ENCODE peak calls at places on chromosomes 12 and 14, in seven cellular contexts. Y is left ventricle myocardium inferior, N is A549, G is AG09319, F is GM12864, D is stomach, U is HL-60. S is an unnamed sample.

GRCh38 chr12:26239508-26240328 is 44.3 kb downstream of the SSPN start:
- DNase-seq in Y (peak; percentile 66), N (no peak), G (peak; percentile 88), F (no peak), D (no peak), U (no peak), S (no peak)

GRCh38 chr12:77916276-77916675 is 85.6 kb downstream of the NAV3 start:
- DNase-seq in Y (no peak), N (no peak), G (no peak), F (no peak), D (no peak), U (no peak), S (no peak)

GRCh38 chr12:50419112-50419909 is 18.6 kb downstream of the LARP4 start:
- DNase-seq in Y (no peak), N (no peak), G (no peak), F (no peak), D (no peak), U (no peak), S (no peak)

GRCh38 chr12:54455760-54456469 is 17.5 kb downstream of the GTSF1 start:
- DNase-seq in Y (no peak), N (no peak), G (no peak), F (no peak), D (no peak), U (no peak), S (no peak)

GRCh38 chr14:59566725-59567124 is 9.9 kb downstream of the CCDC175 start:
- DNase-seq in Y (no peak), N (no peak), G (no peak), F (no peak), D (no peak), U (no peak), S (no peak)

GRCh38 chr14:71994416-71994815 is 62.2 kb downstream of the RGS6 start:
- DNase-seq in Y (no peak), N (no peak), G (no peak), F (no peak), D (no peak), U (no peak), S (no peak)

GRCh38 chr12:116416161-116416560 is 138.7 kb upstream of the MED13L start:
- DNase-seq in Y (no peak), N (no peak), G (no peak), F (no peak), D (no peak), U (no peak), S (no peak)

GRCh38 chr12:75705749-75706719 is 194.6 kb upstream of the KRR1 start:
- DNase-seq in Y (peak; percentile 48), N (no peak), G (peak; percentile 96), F (no peak), D (no peak), U (no peak), S (no peak)

GRCh38 chr14:38367922-38368321 is 112.0 kb upstream of the CLEC14A start:
- DNase-seq in Y (no peak), N (no peak), G (no peak), F (no peak), D (no peak), U (no peak), S (no peak)

GRCh38 chr14:24147761-24148428 is 597 bp downstream of the RNF31 start:
- DNase-seq in Y (no peak), N (no peak), G (no peak), F (no peak), D (no peak), U (no peak), S (no peak)

GRCh38 chr12:1793426-1794210 is 26.7 kb upstream of the LRTM2 start:
- DNase-seq in Y (no peak), N (no peak), G (no peak), F (no peak), D (no peak), U (no peak), S (no peak)

GRCh38 chr12:81644503-81644902 is 114.6 kb downstream of the PPFIA2 start:
- DNase-seq in Y (no peak), N (peak; percentile 7), G (no peak), F (no peak), D (no peak), U (no peak), S (no peak)

GRCh38 chr12:108689314-108690190 is 41.8 kb downstream of the CORO1C start:
- DNase-seq in Y (no peak), N (no peak), G (no peak), F (no peak), D (no peak), U (peak; percentile 60), S (peak; percentile 71)
- TF ChIP-seq CTCF in Y (peak; percentile 44), N (no peak), G (peak; percentile 25), F (no peak), D (no peak), U (no peak), S (no peak)

DNA sequence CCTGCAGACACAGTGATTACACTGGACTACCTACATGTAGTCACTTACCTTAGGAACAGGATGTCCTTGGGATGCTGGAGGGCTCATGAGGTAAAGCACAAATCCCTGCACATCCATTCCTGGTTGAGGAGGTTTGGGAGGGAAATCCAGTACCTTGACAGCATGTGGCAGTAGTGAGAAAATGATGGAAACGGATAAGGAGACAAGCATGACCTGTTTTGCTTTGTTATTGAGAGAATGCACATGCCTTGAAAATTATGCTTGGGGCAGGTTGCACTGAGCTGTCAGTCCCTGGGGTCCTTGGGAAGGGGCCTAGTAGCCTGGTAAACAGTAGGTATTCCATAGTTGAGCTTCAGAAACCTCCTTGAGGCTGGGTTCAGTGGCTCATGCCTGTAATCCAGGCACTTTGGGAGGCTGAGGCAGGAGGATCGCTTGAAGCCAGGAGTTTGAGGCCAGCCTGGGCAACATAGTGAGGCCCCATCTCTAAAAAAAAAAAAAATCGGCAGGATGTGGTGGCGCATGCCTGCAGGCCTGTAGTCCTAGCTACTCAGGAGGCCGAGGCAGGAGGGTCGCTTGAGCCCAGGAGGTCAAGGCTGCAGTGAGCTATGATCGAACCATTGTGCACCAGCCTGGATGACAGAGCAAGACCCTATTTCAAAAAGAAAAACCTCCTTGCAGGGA is 2.0 kb upstream of the SLC25A29 start:
- DNase-seq in Y (no peak), N (peak; percentile 30), G (no peak), F (no peak), D (no peak), U (no peak), S (no peak)
- TF ChIP-seq CTCF in Y (no peak), N (no peak), G (no peak), F (no peak), D (no peak), U (no peak), S (no peak)

GRCh38 chr12:47991106-47991550 is 13.1 kb downstream of the COL2A1 start:
- DNase-seq in Y (no peak), N (no peak), G (no peak), F (no peak), D (no peak), U (no peak), S (no peak)
- TF ChIP-seq CTCF in Y (no peak), N (no peak), G (no peak), F (no peak), D (no peak), U (no peak), S (no peak)

DNA sequence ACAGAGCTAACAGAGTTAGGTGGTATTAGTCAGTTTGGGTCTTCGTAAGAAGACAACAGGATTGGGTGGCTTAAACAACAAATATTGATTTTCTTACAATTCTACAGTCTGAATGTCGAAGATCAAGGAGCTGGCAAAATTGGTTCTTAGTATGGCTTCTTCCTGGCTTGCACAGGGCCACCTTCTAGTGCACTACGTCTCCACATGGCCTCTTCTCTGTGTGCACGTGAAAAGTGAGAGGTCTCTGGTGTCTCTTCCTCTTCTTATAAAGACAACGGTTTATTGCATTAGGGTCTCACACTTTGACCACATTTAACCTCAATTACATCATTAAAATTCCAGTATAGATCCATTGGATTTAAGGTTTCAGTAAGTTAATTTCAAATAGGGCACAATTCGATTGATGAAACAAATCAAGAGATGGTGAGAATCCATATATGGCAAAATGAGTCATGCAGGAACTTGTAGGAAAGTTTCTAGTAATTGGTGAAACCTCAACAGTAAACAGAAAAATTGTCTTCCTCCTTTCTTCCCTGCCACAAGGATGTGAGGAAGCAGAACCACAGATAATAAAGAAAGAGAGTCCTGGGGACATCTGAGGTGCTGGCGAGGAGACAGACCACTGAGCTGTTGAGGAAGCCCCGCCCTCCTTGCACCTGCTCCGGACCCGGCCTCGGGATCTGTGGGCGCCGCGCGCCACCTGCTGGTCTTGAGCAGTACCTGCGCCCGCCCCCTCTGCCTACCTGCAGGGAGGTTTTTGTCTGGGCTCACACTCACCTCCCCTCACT is 846.7 kb downstream of the TMEM121 start:
- DNase-seq in Y (peak; percentile 21), N (peak; percentile 36), G (no peak), F (peak; percentile 52), D (peak; percentile 73), U (peak; percentile 51), S (no peak)
- TF ChIP-seq CTCF in Y (peak; percentile 61), N (peak; percentile 35), G (no peak), F (peak; percentile 92), D (peak; percentile 63), U (peak; percentile 35), S (peak; percentile 84)

GRCh38 chr14:69252851-69253250 is 7.1 kb upstream of the GALNT16 start:
- DNase-seq in Y (no peak), N (no peak), G (no peak), F (no peak), D (no peak), U (no peak), S (no peak)

GRCh38 chr14:69249603-69250002 is 10.4 kb upstream of the GALNT16 start:
- DNase-seq in Y (no peak), N (no peak), G (no peak), F (no peak), D (no peak), U (no peak), S (no peak)

GRCh38 chr14:69244946-69245345 is 15.0 kb upstream of the GALNT16 start:
- DNase-seq in Y (no peak), N (no peak), G (no peak), F (no peak), D (no peak), U (no peak), S (no peak)

GRCh38 chr14:69246331-69246730 is 13.6 kb upstream of the GALNT16 start:
- DNase-seq in Y (no peak), N (no peak), G (no peak), F (no peak), D (no peak), U (no peak), S (no peak)

GRCh38 chr14:69247691-69248440 is 12.1 kb upstream of the GALNT16 start:
- DNase-seq in Y (no peak), N (no peak), G (peak; percentile 93), F (no peak), D (no peak), U (no peak), S (no peak)
- TF ChIP-seq CTCF in Y (peak; percentile 26), N (no peak), G (peak; percentile 46), F (peak; percentile 25), D (no peak), U (no peak), S (peak; percentile 12)

S was measured in CD14-positive monocyte.